ENCODE peak calls at places on chromosomes 16 and 17, in four cellular contexts. One of them, this sample, is unnamed. For H3K4me1, the result is how much of the 10 kb centered on the place peaks cover.

GRCh38 chr17:37388266-37388665 is 12.5 kb downstream of the C17orf78 start:
- DNase-seq in colonic mucosa: no peak
- DNase-seq in K562: no peak
- DNase-seq in pancreas: no peak
- DNase-seq in this sample: no peak

GRCh38 chr16:65392831-65393565 is 271.1 kb upstream of the CDH11 start:
- DNase-seq in pancreas: no peak
- DNase-seq in K562: no peak
- DNase-seq in colonic mucosa: no peak
- DNase-seq in this sample: peak

GRCh38 chr16:5502944-5503343 is 405.3 kb upstream of the EEF2KMT start:
- DNase-seq in colonic mucosa: no peak
- DNase-seq in K562: no peak
- DNase-seq in pancreas: no peak
- DNase-seq in this sample: no peak

GRCh38 chr17:79802736-79803420 is 6.0 kb upstream of the CBX8 start:
- DNase-seq in pancreas: no peak
- DNase-seq in K562: peak
- DNase-seq in colonic mucosa: no peak
- DNase-seq in this sample: no peak

GRCh38 chr16:87074635-87075318 is 242.4 kb downstream of the C16orf95 start:
- DNase-seq in K562: no peak
- DNase-seq in colonic mucosa: no peak
- DNase-seq in pancreas: no peak
- DNase-seq in this sample: no peak

GRCh38 chr16:65377131-65377649 is 255.3 kb upstream of the CDH11 start:
- DNase-seq in K562: no peak
- DNase-seq in pancreas: no peak
- DNase-seq in colonic mucosa: no peak
- DNase-seq in this sample: no peak

GRCh38 chr16:3408561-3409197 is 7.7 kb downstream of the ZNF174 start:
- DNase-seq in K562: no peak
- DNase-seq in colonic mucosa: no peak
- DNase-seq in pancreas: no peak
- DNase-seq in this sample: no peak

GRCh38 chr17:48624544-48625501 is 1.3 kb downstream of the HOXB9 start:
- DNase-seq in colonic mucosa: no peak
- DNase-seq in pancreas: no peak
- DNase-seq in K562: peak
- DNase-seq in this sample: peak

GRCh38 chr16:9144106-9144505 is 52.7 kb downstream of the HAPSTR1 start:
- DNase-seq in K562: no peak
- DNase-seq in colonic mucosa: no peak
- DNase-seq in pancreas: no peak
- DNase-seq in this sample: no peak
- H3K27ac ChIP-seq in K562: no peak
- H3K27ac ChIP-seq in colonic mucosa: no peak
- H3K27ac ChIP-seq in pancreas: no peak
- H3K27ac ChIP-seq in this sample: no peak

GRCh38 chr16:70432304-70432799 is 6.5 kb downstream of the ST3GAL2 start:
- DNase-seq in pancreas: no peak
- DNase-seq in K562: no peak
- DNase-seq in colonic mucosa: no peak
- DNase-seq in this sample: no peak
- H3K4me1 ChIP-seq in pancreas: under half
- H3K4me1 ChIP-seq in K562: half or more
- H3K4me1 ChIP-seq in colonic mucosa: under half
- H3K4me1 ChIP-seq in this sample: under half

DNA sequence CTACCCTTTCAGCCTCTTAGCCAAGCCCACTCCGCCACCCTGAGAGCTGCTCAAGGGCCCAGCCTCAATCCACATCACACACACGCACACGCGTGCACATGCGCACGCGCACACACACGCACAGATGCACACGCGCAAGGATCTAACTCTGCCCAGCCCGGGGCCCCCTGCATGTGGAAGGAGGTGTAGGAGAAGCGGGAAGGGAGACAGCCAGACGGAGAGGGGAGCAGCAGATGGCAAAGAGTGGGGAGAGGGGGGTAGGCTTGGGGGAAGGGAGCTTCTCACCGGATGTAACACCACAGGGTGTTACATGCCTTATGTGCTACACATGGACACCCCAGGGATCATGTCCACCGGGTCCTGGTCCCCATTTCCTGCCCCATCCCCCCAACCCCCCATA is 15.3 kb downstream of the DLG4 start:
- DNase-seq in pancreas: peak
- DNase-seq in K562: no peak
- DNase-seq in colonic mucosa: no peak
- DNase-seq in this sample: no peak
- H3K4me3 ChIP-seq in pancreas: no peak
- H3K4me3 ChIP-seq in K562: no peak
- H3K4me3 ChIP-seq in colonic mucosa: no peak
- H3K4me3 ChIP-seq in this sample: no peak

GRCh38 chr17:1643293-1643998 is 2.1 kb downstream of the SCARF1 start:
- DNase-seq in colonic mucosa: peak
- DNase-seq in K562: no peak
- DNase-seq in pancreas: peak
- DNase-seq in this sample: no peak

GRCh38 chr17:1639549-1639948 is 6.0 kb downstream of the SCARF1 start:
- DNase-seq in colonic mucosa: no peak
- DNase-seq in K562: no peak
- DNase-seq in pancreas: peak
- DNase-seq in this sample: no peak

GRCh38 chr17:1638624-1639300 is 6.8 kb downstream of the SCARF1 start:
- DNase-seq in K562: no peak
- DNase-seq in colonic mucosa: no peak
- DNase-seq in pancreas: no peak
- DNase-seq in this sample: no peak

GRCh38 chr17:1640329-1641064 is 5.0 kb downstream of the SCARF1 start:
- DNase-seq in pancreas: peak
- DNase-seq in K562: no peak
- DNase-seq in colonic mucosa: no peak
- DNase-seq in this sample: no peak

DNA sequence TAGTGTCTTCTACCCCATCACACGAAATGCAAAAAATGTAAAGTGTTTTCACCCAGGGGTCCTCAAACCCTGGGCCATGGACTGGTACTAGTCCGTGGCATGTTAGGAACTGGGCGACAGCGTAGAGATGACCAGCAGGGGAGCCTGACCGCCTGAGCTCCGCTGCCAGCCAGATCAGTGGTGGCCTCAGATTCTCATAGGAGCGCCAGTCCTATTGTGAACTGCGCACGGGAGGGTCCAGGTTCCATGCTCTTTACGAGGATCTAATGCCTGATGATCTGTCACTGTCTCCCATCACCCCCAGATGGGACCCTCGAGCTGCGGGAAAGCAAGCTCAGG is 4.5 kb downstream of the SCARF1 start:
- DNase-seq in K562: no peak
- DNase-seq in colonic mucosa: no peak
- DNase-seq in pancreas: no peak
- DNase-seq in this sample: no peak
- H3K27ac ChIP-seq in K562: no peak
- H3K27ac ChIP-seq in colonic mucosa: no peak
- H3K27ac ChIP-seq in pancreas: no peak
- H3K27ac ChIP-seq in this sample: no peak

DNA sequence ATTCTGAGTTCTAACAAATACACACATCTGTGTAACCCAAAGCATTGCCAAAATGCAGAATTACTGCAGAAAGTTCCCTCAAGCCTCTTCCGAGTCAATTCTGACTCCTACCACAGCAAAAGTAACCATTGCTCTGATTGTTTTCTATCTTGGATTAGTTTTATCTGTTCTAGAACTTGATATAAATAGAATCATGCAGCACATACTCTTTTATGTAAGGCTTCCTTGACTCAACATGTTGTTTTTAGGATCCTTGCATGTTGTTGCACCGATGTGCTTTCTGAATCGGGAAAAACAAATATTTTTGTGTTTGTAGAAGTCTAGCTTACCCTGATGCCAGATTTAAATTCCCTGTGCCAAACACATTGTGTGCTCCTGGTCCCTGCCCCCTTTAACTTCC is 140.4 kb downstream of the CDH13 start:
- DNase-seq in colonic mucosa: no peak
- DNase-seq in pancreas: no peak
- DNase-seq in K562: no peak
- DNase-seq in this sample: no peak
- H3K4me1 ChIP-seq in colonic mucosa: under half
- H3K4me1 ChIP-seq in pancreas: under half
- H3K4me1 ChIP-seq in K562: under half
- H3K4me1 ChIP-seq in this sample: under half

DNA sequence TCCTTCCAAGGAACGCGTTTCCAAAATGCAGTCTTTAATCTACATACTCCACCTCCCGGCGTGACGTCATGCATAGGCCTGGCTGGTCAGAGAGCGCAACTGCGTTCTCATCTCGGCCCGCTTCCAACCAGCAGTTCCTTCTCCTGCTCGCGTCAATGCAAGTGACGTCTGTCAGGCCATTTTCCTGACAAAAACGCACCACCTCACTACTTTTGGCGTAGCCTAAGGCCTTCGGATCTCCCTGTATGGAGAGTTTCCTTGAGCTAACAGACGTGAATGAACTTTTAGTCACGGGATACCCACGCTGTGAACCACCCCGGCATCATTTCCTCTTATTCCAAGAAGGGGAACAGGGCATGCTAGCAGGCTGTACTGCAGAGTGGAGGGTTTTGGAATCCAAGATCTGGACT is 25.0 kb downstream of the TEX14 start:
- DNase-seq in K562: peak
- DNase-seq in colonic mucosa: peak
- DNase-seq in pancreas: peak
- DNase-seq in this sample: no peak
- H3K4me3 ChIP-seq in K562: peak
- H3K4me3 ChIP-seq in colonic mucosa: peak
- H3K4me3 ChIP-seq in pancreas: no peak
- H3K4me3 ChIP-seq in this sample: no peak

GRCh38 chr17:2064511-2064910 is 9.6 kb downstream of the HIC1 start:
- DNase-seq in K562: no peak
- DNase-seq in pancreas: no peak
- DNase-seq in colonic mucosa: no peak
- DNase-seq in this sample: no peak
- H3K27ac ChIP-seq in K562: no peak
- H3K27ac ChIP-seq in pancreas: no peak
- H3K27ac ChIP-seq in colonic mucosa: peak
- H3K27ac ChIP-seq in this sample: no peak

GRCh38 chr17:40111221-40112128 is 10.3 kb upstream of the MSL1 start:
- DNase-seq in colonic mucosa: peak
- DNase-seq in K562: peak
- DNase-seq in pancreas: peak
- DNase-seq in this sample: peak

GRCh38 chr17:40110457-40110856 is 10.1 kb upstream of the NR1D1 start:
- DNase-seq in colonic mucosa: no peak
- DNase-seq in pancreas: no peak
- DNase-seq in K562: no peak
- DNase-seq in this sample: no peak

GRCh38 chr17:40107266-40107980 is 7.0 kb upstream of the NR1D1 start:
- DNase-seq in colonic mucosa: no peak
- DNase-seq in K562: no peak
- DNase-seq in pancreas: no peak
- DNase-seq in this sample: peak

GRCh38 chr17:40110026-40110425 is 9.6 kb upstream of the NR1D1 start:
- DNase-seq in colonic mucosa: no peak
- DNase-seq in pancreas: no peak
- DNase-seq in K562: no peak
- DNase-seq in this sample: no peak

DNA sequence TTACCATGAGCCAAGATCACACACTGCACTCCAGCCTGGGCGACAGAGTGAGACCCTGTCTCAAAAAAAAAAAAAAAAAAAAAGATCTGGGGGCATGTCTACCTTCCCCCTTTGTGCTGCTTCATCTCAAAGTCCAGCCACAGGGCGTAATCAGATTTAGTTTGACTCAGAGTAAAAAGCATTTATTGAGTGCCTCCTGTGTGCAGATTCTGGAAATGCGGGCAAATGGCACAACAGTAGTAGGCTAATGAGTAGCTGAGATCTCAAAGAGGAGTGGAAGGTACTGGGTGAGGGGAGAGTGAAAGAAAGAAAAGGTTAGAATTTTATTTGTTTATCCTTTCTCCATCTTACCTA is 9.1 kb upstream of the NR1D1 start:
- DNase-seq in K562: no peak
- DNase-seq in pancreas: no peak
- DNase-seq in colonic mucosa: no peak
- DNase-seq in this sample: no peak
- H3K4me1 ChIP-seq in K562: half or more
- H3K4me1 ChIP-seq in pancreas: half or more
- H3K4me1 ChIP-seq in colonic mucosa: half or more
- H3K4me1 ChIP-seq in this sample: half or more

GRCh38 chr17:82217120-82217529 is 4.5 kb upstream of the CCDC57 start:
- DNase-seq in colonic mucosa: no peak
- DNase-seq in K562: no peak
- DNase-seq in pancreas: peak
- DNase-seq in this sample: no peak

GRCh38 chr17:82219083-82219482 is 6.4 kb upstream of the CCDC57 start:
- DNase-seq in K562: no peak
- DNase-seq in colonic mucosa: no peak
- DNase-seq in pancreas: no peak
- DNase-seq in this sample: no peak

GRCh38 chr17:82216301-82217119 is 3.9 kb upstream of the CCDC57 start:
- DNase-seq in colonic mucosa: peak
- DNase-seq in K562: no peak
- DNase-seq in pancreas: peak
- DNase-seq in this sample: no peak

GRCh38 chr17:82218349-82219075 is 5.9 kb upstream of the CCDC57 start:
- DNase-seq in pancreas: no peak
- DNase-seq in K562: no peak
- DNase-seq in colonic mucosa: no peak
- DNase-seq in this sample: no peak

GRCh38 chr17:82217530-82218204 is 5.0 kb upstream of the CCDC57 start:
- DNase-seq in colonic mucosa: no peak
- DNase-seq in K562: peak
- DNase-seq in pancreas: peak
- DNase-seq in this sample: peak
- H3K4me3 ChIP-seq in colonic mucosa: no peak
- H3K4me3 ChIP-seq in K562: no peak
- H3K4me3 ChIP-seq in pancreas: no peak
- H3K4me3 ChIP-seq in this sample: no peak

GRCh38 chr17:10136258-10136981 is 62.0 kb downstream of the GAS7 start:
- DNase-seq in K562: no peak
- DNase-seq in pancreas: no peak
- DNase-seq in colonic mucosa: no peak
- DNase-seq in this sample: no peak
- H3K27ac ChIP-seq in K562: no peak
- H3K27ac ChIP-seq in pancreas: no peak
- H3K27ac ChIP-seq in colonic mucosa: no peak
- H3K27ac ChIP-seq in this sample: no peak